ENCODE peak calls at places on chromosome 12, in four cellular contexts. One of them, this sample, is unnamed.

GRCh38 chr12:20631711-20632110 is 63.4 kb upstream of the SLCO1C1 start:
- DNase-seq in tibial artery: no peak
- DNase-seq in brain microvascular endothelial cell: no peak
- DNase-seq in cardiac fibroblast: no peak
- DNase-seq in this sample: no peak

GRCh38 chr12:9741726-9742125 is 8.8 kb upstream of the CLECL1 start:
- DNase-seq in tibial artery: no peak
- DNase-seq in brain microvascular endothelial cell: no peak
- DNase-seq in cardiac fibroblast: no peak
- DNase-seq in this sample: no peak

GRCh38 chr12:132804426-132804861 is 24.2 kb downstream of the GOLGA3 start:
- DNase-seq in tibial artery: no peak
- DNase-seq in brain microvascular endothelial cell: no peak
- DNase-seq in cardiac fibroblast: no peak
- DNase-seq in this sample: no peak

GRCh38 chr12:54419088-54419887 is at the start of gene ITGA5:
- DNase-seq in tibial artery: peak
- DNase-seq in brain microvascular endothelial cell: peak
- DNase-seq in cardiac fibroblast: peak
- DNase-seq in this sample: no peak

GRCh38 chr12:70722584-70723343 is 85.5 kb upstream of the PTPRB start:
- DNase-seq in tibial artery: no peak
- DNase-seq in brain microvascular endothelial cell: peak
- DNase-seq in cardiac fibroblast: peak
- DNase-seq in this sample: no peak

GRCh38 chr12:130987151-130987931 is 33.6 kb downstream of the ADGRD1 start:
- DNase-seq in tibial artery: no peak
- DNase-seq in brain microvascular endothelial cell: no peak
- DNase-seq in cardiac fibroblast: no peak
- DNase-seq in this sample: no peak

GRCh38 chr12:3170423-3171194 is 93.4 kb downstream of the TSPAN9 start:
- DNase-seq in tibial artery: no peak
- DNase-seq in brain microvascular endothelial cell: peak
- DNase-seq in cardiac fibroblast: peak
- DNase-seq in this sample: peak

GRCh38 chr12:11779286-11779685 is 129.8 kb downstream of the ETV6 start:
- DNase-seq in tibial artery: no peak
- DNase-seq in brain microvascular endothelial cell: peak
- DNase-seq in cardiac fibroblast: peak
- DNase-seq in this sample: no peak

DNA sequence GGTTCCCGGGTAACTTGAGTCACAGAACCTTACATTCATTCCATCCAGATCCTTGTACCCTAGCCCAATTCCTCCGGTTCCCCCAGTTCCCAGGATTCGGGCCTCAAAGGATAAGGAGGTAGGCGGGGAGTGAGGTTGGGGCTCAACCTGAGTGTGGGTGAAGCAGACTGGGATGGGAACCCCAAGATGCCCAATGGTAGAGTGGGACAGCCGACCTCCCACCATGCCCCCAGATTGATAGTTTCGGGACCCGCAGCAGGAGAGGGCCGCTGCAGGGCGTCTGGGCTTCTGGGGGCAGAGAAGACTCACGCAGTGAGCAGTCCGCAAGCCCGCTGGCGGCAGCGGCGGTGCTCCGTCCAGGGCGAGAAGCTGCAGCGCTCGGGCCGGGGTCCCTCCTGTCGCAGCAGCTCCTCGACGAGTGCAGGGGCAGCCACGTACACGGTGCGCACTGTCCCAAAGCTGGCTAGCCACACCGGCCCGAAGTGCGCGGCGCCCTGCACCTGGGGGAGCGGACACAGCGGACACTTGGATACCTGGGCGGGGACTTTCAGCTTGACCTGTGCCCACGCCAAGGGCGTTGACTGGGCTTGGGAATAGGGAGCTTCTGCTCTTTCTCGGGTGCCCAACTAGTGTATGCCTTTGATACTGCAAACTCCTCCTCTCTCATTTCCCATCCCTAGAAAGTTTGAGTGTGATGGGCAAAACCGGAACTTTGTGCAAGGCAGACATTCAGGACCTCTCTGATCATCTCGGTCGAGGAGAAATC is 997 bp downstream of the CYP27B1 start:
- DNase-seq in tibial artery: no peak
- DNase-seq in brain microvascular endothelial cell: no peak
- DNase-seq in cardiac fibroblast: no peak
- DNase-seq in this sample: no peak
- H3K4me3 ChIP-seq in tibial artery: peak
- H3K4me3 ChIP-seq in brain microvascular endothelial cell: peak
- H3K4me3 ChIP-seq in cardiac fibroblast: peak
- H3K4me3 ChIP-seq in this sample: peak

GRCh38 chr12:92110083-92110640 is 35.5 kb downstream of the BTG1 start:
- DNase-seq in tibial artery: no peak
- DNase-seq in brain microvascular endothelial cell: no peak
- DNase-seq in cardiac fibroblast: no peak
- DNase-seq in this sample: no peak

GRCh38 chr12:92107094-92107493 is 38.6 kb downstream of the BTG1 start:
- DNase-seq in tibial artery: no peak
- DNase-seq in brain microvascular endothelial cell: no peak
- DNase-seq in cardiac fibroblast: no peak
- DNase-seq in this sample: no peak

GRCh38 chr12:92109613-92110012 is 36.0 kb downstream of the BTG1 start:
- DNase-seq in tibial artery: no peak
- DNase-seq in brain microvascular endothelial cell: no peak
- DNase-seq in cardiac fibroblast: no peak
- DNase-seq in this sample: no peak

GRCh38 chr12:92107621-92108131 is 38.0 kb downstream of the BTG1 start:
- DNase-seq in tibial artery: no peak
- DNase-seq in brain microvascular endothelial cell: no peak
- DNase-seq in cardiac fibroblast: no peak
- DNase-seq in this sample: no peak

DNA sequence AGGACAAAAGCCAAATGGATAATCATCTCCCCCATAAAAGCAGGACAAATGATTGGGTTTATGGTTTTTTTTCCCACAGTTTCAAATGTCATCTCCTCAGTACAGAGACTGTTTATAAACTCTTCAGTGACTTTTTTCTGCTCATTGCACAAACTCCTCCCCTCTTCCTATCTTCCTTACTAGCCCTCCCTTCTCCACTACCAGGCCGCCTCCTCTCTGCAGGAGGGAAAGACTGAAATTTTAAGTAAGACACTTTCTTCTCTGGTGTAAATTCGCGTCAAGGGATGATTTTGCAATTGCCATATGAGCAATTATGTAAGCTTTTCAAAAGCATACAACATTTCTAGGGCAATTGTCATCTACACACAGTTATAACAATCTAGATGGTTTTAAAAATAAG is 37.0 kb downstream of the BTG1 start:
- DNase-seq in tibial artery: no peak
- DNase-seq in brain microvascular endothelial cell: peak
- DNase-seq in cardiac fibroblast: peak
- DNase-seq in this sample: no peak
- TF ChIP-seq CTCF in tibial artery: no peak
- TF ChIP-seq CTCF in brain microvascular endothelial cell: no peak
- TF ChIP-seq CTCF in cardiac fibroblast: no peak
- TF ChIP-seq CTCF in this sample: no peak

GRCh38 chr12:45469902-45470301 is 254.0 kb downstream of the ANO6 start:
- DNase-seq in tibial artery: no peak
- DNase-seq in brain microvascular endothelial cell: no peak
- DNase-seq in cardiac fibroblast: no peak
- DNase-seq in this sample: no peak
- H3K4me3 ChIP-seq in tibial artery: no peak
- H3K4me3 ChIP-seq in brain microvascular endothelial cell: no peak
- H3K4me3 ChIP-seq in cardiac fibroblast: no peak
- H3K4me3 ChIP-seq in this sample: no peak

GRCh38 chr12:116199160-116199559 is 78.3 kb downstream of the MED13L start:
- DNase-seq in tibial artery: no peak
- DNase-seq in brain microvascular endothelial cell: no peak
- DNase-seq in cardiac fibroblast: no peak
- DNase-seq in this sample: no peak
- TF ChIP-seq CTCF in tibial artery: no peak
- TF ChIP-seq CTCF in brain microvascular endothelial cell: no peak
- TF ChIP-seq CTCF in cardiac fibroblast: no peak
- TF ChIP-seq CTCF in this sample: no peak

GRCh38 chr12:51746416-51746815 is 102.1 kb downstream of the FIGNL2 start:
- DNase-seq in tibial artery: no peak
- DNase-seq in brain microvascular endothelial cell: no peak
- DNase-seq in cardiac fibroblast: no peak
- DNase-seq in this sample: no peak

GRCh38 chr12:51748235-51748634 is 100.3 kb downstream of the FIGNL2 start:
- DNase-seq in tibial artery: no peak
- DNase-seq in brain microvascular endothelial cell: no peak
- DNase-seq in cardiac fibroblast: no peak
- DNase-seq in this sample: no peak

GRCh38 chr12:51740536-51740935 is 108.0 kb downstream of the FIGNL2 start:
- DNase-seq in tibial artery: no peak
- DNase-seq in brain microvascular endothelial cell: no peak
- DNase-seq in cardiac fibroblast: no peak
- DNase-seq in this sample: no peak

GRCh38 chr12:51744235-51744634 is 104.3 kb downstream of the FIGNL2 start:
- DNase-seq in tibial artery: no peak
- DNase-seq in brain microvascular endothelial cell: no peak
- DNase-seq in cardiac fibroblast: no peak
- DNase-seq in this sample: no peak

DNA sequence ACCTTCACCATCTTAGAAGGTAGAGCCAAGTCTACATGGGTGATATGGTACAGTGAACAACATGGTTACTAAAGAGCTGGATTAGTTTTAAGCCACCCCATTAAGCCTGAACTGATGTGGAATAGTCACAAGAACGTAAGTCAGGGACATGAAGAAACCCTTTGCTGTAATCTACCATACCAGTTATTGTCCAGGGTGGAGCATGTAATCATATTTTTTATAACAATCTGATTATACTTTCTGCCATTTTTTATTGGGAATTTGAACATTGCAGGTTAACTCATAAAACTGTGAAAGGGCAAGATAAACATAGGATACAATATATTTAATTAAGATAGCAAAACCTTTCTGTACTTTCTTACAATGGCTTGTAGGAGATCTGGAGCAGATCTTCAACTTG is 103.6 kb downstream of the FIGNL2 start:
- DNase-seq in tibial artery: no peak
- DNase-seq in brain microvascular endothelial cell: no peak
- DNase-seq in cardiac fibroblast: no peak
- DNase-seq in this sample: no peak
- H3K4me3 ChIP-seq in tibial artery: no peak
- H3K4me3 ChIP-seq in brain microvascular endothelial cell: no peak
- H3K4me3 ChIP-seq in cardiac fibroblast: no peak
- H3K4me3 ChIP-seq in this sample: no peak

GRCh38 chr12:1583421-1584078 is 10.8 kb downstream of the FBXL14 start:
- DNase-seq in tibial artery: no peak
- DNase-seq in brain microvascular endothelial cell: peak
- DNase-seq in cardiac fibroblast: peak
- DNase-seq in this sample: no peak
- TF ChIP-seq CTCF in tibial artery: peak
- TF ChIP-seq CTCF in brain microvascular endothelial cell: peak
- TF ChIP-seq CTCF in cardiac fibroblast: peak
- TF ChIP-seq CTCF in this sample: peak